ENCODE peak calls at places on chromosomes 11 and 22, in six cellular contexts. P is prostate gland, B is NB4, U is psoas muscle, G is MCF 10A, I is progenitor cell of endocrine pancreas. Q is an unnamed sample.
A peak's percentile ranks its signal among the peaks of the same experiment; 100 is the strongest.

GRCh38 chr11:65378208-65378927 is 4.1 kb downstream of the SLC25A45 start:
- DNase-seq in G (no peak), U (no peak), P (no peak), B (peak; percentile 83), I (no peak), Q (no peak)

GRCh38 chr11:114208371-114208770 is 87.8 kb upstream of the NNMT start:
- DNase-seq in B (peak; percentile 20), P (no peak), U (no peak), G (no peak), I (no peak), Q (no peak)

GRCh38 chr11:62337682-62338181 is 484 bp downstream of the ASRGL1 start:
- DNase-seq in I (peak; percentile 17), U (peak; percentile 55), P (peak; percentile 28), G (no peak), B (no peak), Q (peak; percentile 41)

GRCh38 chr11:27241316-27242122 is 121.5 kb downstream of the CCDC34 start:
- DNase-seq in I (no peak), U (no peak), G (peak; percentile 42), P (no peak), B (no peak), Q (no peak)

GRCh38 chr11:126467046-126467370 is 111.5 kb downstream of the ST3GAL4 start:
- DNase-seq in U (no peak), I (no peak), B (no peak), G (no peak), P (no peak), Q (no peak)

GRCh38 chr22:39984006-39984405 is 10.7 kb upstream of the FAM83F start:
- DNase-seq in B (no peak), G (peak; percentile 39), U (no peak), I (no peak), P (no peak), Q (no peak)

GRCh38 chr11:47924184-47924671 is 56.1 kb upstream of the PTPRJ start:
- DNase-seq in P (peak; percentile 72), G (peak; percentile 42), I (peak; percentile 17), U (no peak), B (no peak), Q (no peak)

GRCh38 chr11:18277560-18278271 is 11.7 kb downstream of the SAA1 start:
- DNase-seq in U (no peak), I (no peak), B (peak; percentile 81), P (no peak), G (peak; percentile 17), Q (no peak)

DNA sequence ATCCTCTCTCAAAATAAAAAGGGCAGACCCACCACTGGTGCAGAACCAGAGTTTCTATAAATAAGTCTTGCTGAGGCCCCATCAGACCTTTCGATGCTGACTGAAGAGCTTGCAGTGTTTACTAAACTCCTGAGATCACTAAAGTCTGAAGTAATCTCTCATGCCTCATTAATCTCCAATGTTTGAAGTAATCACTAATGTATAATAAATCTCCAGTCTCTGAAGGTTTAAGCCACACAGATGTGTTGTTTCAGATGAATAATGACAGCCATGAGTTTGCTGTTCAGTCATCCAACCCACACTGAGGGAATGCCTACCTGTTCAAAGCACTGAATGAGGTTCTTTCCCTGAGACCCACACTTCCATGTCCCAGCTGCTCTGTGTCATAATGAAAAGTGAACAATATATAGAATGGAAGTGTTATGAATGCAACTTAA is 50.6 kb upstream of the DEUP1 start:
- DNase-seq in P (no peak), B (no peak), G (no peak), I (no peak), U (no peak), Q (peak; percentile 18)
- TF ChIP-seq CTCF in P (no peak), B (no peak), G (no peak), I (no peak), U (no peak), Q (no peak)

DNA sequence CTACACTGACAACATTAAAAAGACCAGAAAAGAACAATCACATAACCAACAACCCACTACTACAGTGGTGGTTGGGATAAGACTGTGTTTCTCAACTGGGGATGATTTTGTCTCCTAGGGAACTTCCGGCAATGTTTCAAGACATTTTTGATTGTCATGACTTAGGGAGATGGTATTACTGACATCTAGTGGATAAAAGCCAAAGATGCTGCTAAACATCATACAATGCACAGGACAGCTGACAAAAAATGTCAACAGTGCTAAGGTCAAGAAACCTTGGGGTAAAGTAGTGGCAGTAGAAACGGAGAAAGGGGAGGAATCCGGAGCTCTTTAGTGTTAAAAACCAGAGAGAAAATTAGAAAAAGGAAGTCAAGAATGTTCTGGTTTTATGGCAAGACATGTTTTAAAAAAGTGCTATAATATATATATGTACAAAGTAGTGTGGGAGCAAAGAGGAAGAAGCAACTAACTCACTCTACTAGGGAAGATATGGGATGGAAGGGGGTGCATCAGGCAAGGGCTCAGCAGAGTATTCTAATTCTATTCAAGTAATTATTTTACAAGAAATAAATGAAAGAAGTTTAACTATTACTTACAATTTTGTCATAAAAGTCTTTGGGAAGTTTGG is 37.2 kb downstream of the CKAP5 start:
- DNase-seq in U (no peak), I (no peak), B (peak; percentile 67), P (no peak), G (peak; percentile 52), Q (no peak)
- TF ChIP-seq CTCF in U (peak; percentile 16), I (peak; percentile 13), B (peak; percentile 57), P (no peak), G (peak; percentile 40), Q (no peak)

GRCh38 chr22:19892249-19892879 is 37.7 kb upstream of the GNB1L start:
- DNase-seq in G (peak; percentile 41), U (no peak), P (no peak), I (no peak), B (peak; percentile 52), Q (peak; percentile 70)

GRCh38 chr22:19892925-19893324 is 38.3 kb upstream of the GNB1L start:
- DNase-seq in U (no peak), B (no peak), G (no peak), I (no peak), P (no peak), Q (peak; percentile 40)

GRCh38 chr22:19889951-19890350 is 35.3 kb upstream of the GNB1L start:
- DNase-seq in B (no peak), P (no peak), U (peak; percentile 41), I (no peak), G (no peak), Q (no peak)

GRCh38 chr22:19890502-19891349 is 36.1 kb upstream of the GNB1L start:
- DNase-seq in B (no peak), P (no peak), I (no peak), G (no peak), U (peak; percentile 47), Q (no peak)

DNA sequence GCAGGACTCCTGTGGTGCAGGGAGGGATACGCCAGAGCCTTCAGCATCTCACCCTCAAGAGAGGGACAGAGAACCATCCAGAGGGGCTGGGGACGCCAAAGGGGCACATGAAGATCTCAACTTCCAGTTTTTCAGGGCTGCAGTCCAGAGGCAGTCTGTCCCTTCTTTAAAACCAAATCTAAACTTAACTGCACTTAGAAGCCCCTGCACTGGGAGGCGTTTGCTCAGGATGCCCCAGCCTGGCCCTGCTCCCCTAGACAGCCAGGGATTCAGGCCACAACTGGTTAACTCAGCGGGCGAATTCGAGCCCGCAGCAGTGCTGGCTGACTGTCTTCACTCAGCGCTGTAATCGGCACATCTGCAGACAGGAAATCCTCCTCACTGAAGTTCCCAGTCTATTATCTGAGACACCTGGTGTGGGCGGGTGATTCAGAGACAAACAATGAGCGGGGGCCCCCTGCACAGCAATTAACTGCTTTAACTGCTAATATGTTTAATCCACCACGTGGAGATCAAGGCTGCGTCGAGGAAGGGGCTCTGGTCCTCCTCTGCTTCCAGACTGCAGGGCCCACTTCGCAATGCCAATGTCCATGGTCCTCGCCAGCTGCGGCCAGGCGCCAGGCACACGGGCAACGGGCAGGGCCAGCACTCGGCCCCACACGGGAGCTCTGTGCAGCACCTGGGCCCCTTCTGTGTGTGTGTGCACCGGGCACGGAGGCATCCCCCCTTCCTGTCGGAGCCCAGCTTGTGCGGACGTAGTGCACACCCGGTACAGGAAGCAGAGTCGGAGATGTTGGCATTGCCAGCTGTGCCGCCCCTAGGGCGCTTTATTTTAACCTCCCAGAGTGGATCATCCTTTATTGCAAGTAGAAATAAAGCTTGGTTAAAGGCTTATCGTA is 36.9 kb upstream of the GNB1L start:
- DNase-seq in G (peak; percentile 84), P (no peak), U (no peak), I (no peak), B (peak; percentile 91), Q (no peak)
- TF ChIP-seq CTCF in G (no peak), P (no peak), U (no peak), I (no peak), B (no peak), Q (no peak)

GRCh38 chr11:45607995-45608394 is 57.4 kb downstream of the CHST1 start:
- DNase-seq in G (no peak), I (no peak), U (no peak), B (peak; percentile 51), P (no peak), Q (no peak)

GRCh38 chr11:45606514-45607024 is 58.9 kb downstream of the CHST1 start:
- DNase-seq in B (no peak), P (no peak), G (no peak), I (no peak), U (no peak), Q (peak; percentile 74)

GRCh38 chr11:45599161-45599943 is 66.1 kb downstream of the CHST1 start:
- DNase-seq in U (no peak), B (no peak), G (no peak), P (no peak), I (no peak), Q (no peak)

GRCh38 chr11:45609337-45609736 is 56.1 kb downstream of the CHST1 start:
- DNase-seq in I (no peak), P (no peak), G (no peak), B (no peak), U (no peak), Q (no peak)

GRCh38 chr11:45603930-45604682 is 61.3 kb downstream of the CHST1 start:
- DNase-seq in B (no peak), U (no peak), G (no peak), P (no peak), I (no peak), Q (no peak)
- TF ChIP-seq CTCF in B (no peak), U (no peak), G (no peak), P (no peak), I (no peak), Q (no peak)

GRCh38 chr11:72015511-72016061 is 16.9 kb downstream of the IL18BP start:
- DNase-seq in I (no peak), U (no peak), B (peak; percentile 38), P (no peak), G (no peak), Q (peak; percentile 60)
- TF ChIP-seq CTCF in I (peak; percentile 47), U (peak; percentile 17), B (no peak), P (peak; percentile 15), G (peak; percentile 20), Q (peak; percentile 33)

GRCh38 chr22:44359496-44360110 is 46.9 kb upstream of the SHISAL1 start:
- DNase-seq in G (no peak), U (peak; percentile 40), P (no peak), I (no peak), B (peak; percentile 40), Q (no peak)

GRCh38 chr22:44361391-44362126 is 48.8 kb upstream of the SHISAL1 start:
- DNase-seq in G (no peak), I (no peak), U (peak; percentile 30), B (no peak), P (no peak), Q (no peak)

GRCh38 chr22:44360306-44360685 is 47.5 kb upstream of the SHISAL1 start:
- DNase-seq in P (no peak), U (no peak), B (no peak), G (no peak), I (no peak), Q (no peak)

GRCh38 chr22:44362249-44363040 is 49.7 kb upstream of the SHISAL1 start:
- DNase-seq in U (peak; percentile 28), G (peak; percentile 40), P (no peak), B (no peak), I (no peak), Q (no peak)

GRCh38 chr22:44360686-44361381 is 48.1 kb upstream of the SHISAL1 start:
- DNase-seq in I (no peak), G (peak; percentile 99), B (no peak), U (peak; percentile 60), P (peak; percentile 69), Q (no peak)
- TF ChIP-seq CTCF in I (peak; percentile 13), G (no peak), B (no peak), U (peak; percentile 31), P (no peak), Q (no peak)